ENCODE peak calls at places on chromosomes 13 and 19, in nine cellular contexts. N, A, C, W, D, F, X, Y and I are unnamed samples.

GRCh38 chr13:114230117-114230516 is 4.6 kb upstream of the CDC16 start:
- DNase-seq in N (no peak), A (no peak), C (no peak), W (no peak), D (no peak), F (no peak), X (no peak), Y (peak; percentile 65), I (no peak)

GRCh38 chr13:97030705-97031452 is 36.6 kb upstream of the OXGR1 start:
- DNase-seq in N (no peak), A (no peak), C (no peak), W (no peak), D (no peak), F (peak; percentile 37), X (no peak), Y (peak; percentile 77), I (peak; percentile 84)

GRCh38 chr19:45779231-45780145 is 2.8 kb downstream of the DMPK start:
- DNase-seq in N (peak; percentile 99), A (peak; percentile 84), C (peak; percentile 97), W (peak; percentile 90), D (peak; percentile 95), F (peak; percentile 83), X (peak; percentile 90), Y (peak; percentile 53), I (peak; percentile 58)

GRCh38 chr13:38542601-38543000 is 144.3 kb upstream of the FREM2 start:
- DNase-seq in N (no peak), A (no peak), C (no peak), W (no peak), D (no peak), F (no peak), X (no peak), Y (peak; percentile 2), I (no peak)

GRCh38 chr13:112205990-112206389 is 139.0 kb downstream of the SOX1 start:
- DNase-seq in N (no peak), A (no peak), C (no peak), W (no peak), D (no peak), F (no peak), X (no peak), Y (no peak), I (no peak)

GRCh38 chr13:43558942-43559341 is 227.8 kb downstream of the ENOX1 start:
- DNase-seq in N (no peak), A (no peak), C (no peak), W (no peak), D (no peak), F (no peak), X (no peak), Y (peak; percentile 41), I (no peak)

GRCh38 chr13:72163671-72164070 is 296.7 kb upstream of the DACH1 start:
- DNase-seq in N (no peak), A (no peak), C (no peak), W (no peak), D (no peak), F (no peak), X (no peak), Y (no peak), I (no peak)

GRCh38 chr19:19732579-19733501 is at the start of gene ZNF14:
- DNase-seq in N (peak; percentile 94), A (peak; percentile 96), C (peak; percentile 95), W (peak; percentile 94), D (peak; percentile 95), F (peak; percentile 95), X (peak; percentile 92), Y (peak; percentile 91), I (peak; percentile 96)

GRCh38 chr19:10230155-10230903 is 802 bp downstream of the S1PR2 start:
- DNase-seq in N (peak; percentile 65), A (no peak), C (peak; percentile 65), W (peak; percentile 65), D (peak; percentile 69), F (no peak), X (peak; percentile 55), Y (no peak), I (peak; percentile 79)

GRCh38 chr19:58003153-58003828 is 671 bp upstream of the ZNF606 start:
- DNase-seq in N (no peak), A (no peak), C (no peak), W (no peak), D (no peak), F (peak; percentile 34), X (no peak), Y (peak; percentile 28), I (no peak)

GRCh38 chr13:40664100-40665060 is 2.1 kb downstream of the FOXO1 start:
- DNase-seq in N (peak; percentile 83), A (no peak), C (peak; percentile 91), W (peak; percentile 90), D (peak; percentile 80), F (no peak), X (peak; percentile 75), Y (no peak), I (peak; percentile 63)

GRCh38 chr13:109200556-109200955 is 571.1 kb downstream of the MYO16 start:
- DNase-seq in N (no peak), A (no peak), C (no peak), W (no peak), D (no peak), F (no peak), X (no peak), Y (no peak), I (no peak)

GRCh38 chr19:9835507-9835949 is 410 bp downstream of the PIN1 start:
- DNase-seq in N (no peak), A (no peak), C (peak; percentile 34), W (no peak), D (no peak), F (no peak), X (no peak), Y (no peak), I (no peak)

GRCh38 chr13:93624371-93624777 is 397.8 kb downstream of the GPC6 start:
- DNase-seq in N (no peak), A (no peak), C (no peak), W (no peak), D (no peak), F (no peak), X (no peak), Y (peak; percentile 13), I (peak; percentile 33)

GRCh38 chr13:58313219-58313618 is 681.7 kb downstream of the PCDH17 start:
- DNase-seq in N (no peak), A (peak; percentile 16), C (no peak), W (no peak), D (no peak), F (no peak), X (no peak), Y (no peak), I (no peak)

GRCh38 chr13:33519561-33520479 is 234.3 kb upstream of the STARD13 start:
- DNase-seq in N (no peak), A (no peak), C (no peak), W (no peak), D (no peak), F (no peak), X (no peak), Y (peak; percentile 90), I (peak; percentile 80)

GRCh38 chr13:112642061-112642460 is 47.8 kb upstream of the ATP11A start:
- DNase-seq in N (no peak), A (no peak), C (no peak), W (peak; percentile 43), D (no peak), F (no peak), X (no peak), Y (no peak), I (no peak)

GRCh38 chr19:7515471-7516226 is at the start of gene ZNF358:
- DNase-seq in N (peak; percentile 67), A (no peak), C (peak; percentile 87), W (peak; percentile 85), D (peak; percentile 68), F (peak; percentile 8), X (peak; percentile 70), Y (peak; percentile 51), I (peak; percentile 60)

GRCh38 chr19:2973229-2973628 is 4.1 kb upstream of the TLE6 start:
- DNase-seq in N (no peak), A (no peak), C (no peak), W (no peak), D (no peak), F (no peak), X (no peak), Y (peak; percentile 63), I (peak; percentile 55)

GRCh38 chr13:28778308-28779215 is 41.6 kb upstream of the MTUS2 start:
- DNase-seq in N (no peak), A (no peak), C (no peak), W (no peak), D (no peak), F (no peak), X (no peak), Y (no peak), I (no peak)

GRCh38 chr13:102862624-102863210 is 16.9 kb downstream of the ERCC5 start:
- DNase-seq in N (no peak), A (no peak), C (no peak), W (no peak), D (no peak), F (no peak), X (no peak), Y (no peak), I (no peak)

GRCh38 chr19:3773814-3774515 is 1.9 kb upstream of the RAX2 start:
- DNase-seq in N (no peak), A (no peak), C (no peak), W (no peak), D (no peak), F (no peak), X (no peak), Y (no peak), I (no peak)

GRCh38 chr13:25692156-25692555 is 320.4 kb downstream of the ATP8A2 start:
- DNase-seq in N (no peak), A (no peak), C (no peak), W (no peak), D (no peak), F (peak; percentile 89), X (no peak), Y (no peak), I (no peak)

GRCh38 chr13:32229443-32229842 is 85.7 kb downstream of the ZAR1L start:
- DNase-seq in N (no peak), A (no peak), C (no peak), W (no peak), D (no peak), F (peak; percentile 90), X (no peak), Y (no peak), I (no peak)

GRCh38 chr13:112952759-112953541 is 16.1 kb upstream of the MCF2L start:
- DNase-seq in N (no peak), A (no peak), C (no peak), W (no peak), D (no peak), F (no peak), X (no peak), Y (no peak), I (no peak)

GRCh38 chr19:10352764-10353671 is 13.6 kb upstream of the ICAM3 start:
- DNase-seq in N (no peak), A (no peak), C (peak; percentile 30), W (no peak), D (no peak), F (no peak), X (no peak), Y (peak; percentile 40), I (peak; percentile 40)

GRCh38 chr13:45196622-45197021 is 4.2 kb downstream of the KCTD4 start:
- DNase-seq in N (no peak), A (no peak), C (no peak), W (no peak), D (no peak), F (no peak), X (no peak), Y (peak; percentile 89), I (peak; percentile 68)

GRCh38 chr19:30450945-30451344 is 78.8 kb downstream of the ZNF536 start:
- DNase-seq in N (no peak), A (no peak), C (no peak), W (no peak), D (no peak), F (no peak), X (no peak), Y (no peak), I (no peak)

GRCh38 chr19:31294189-31294588 is 55.0 kb downstream of the TSHZ3 start:
- DNase-seq in N (no peak), A (no peak), C (no peak), W (no peak), D (no peak), F (no peak), X (no peak), Y (no peak), I (no peak)

GRCh38 chr19:23998568-23998967 is 83.9 kb downstream of the ZNF726 start:
- DNase-seq in N (no peak), A (no peak), C (no peak), W (no peak), D (no peak), F (no peak), X (no peak), Y (no peak), I (no peak)

GRCh38 chr19:15022752-15023151 is 26.5 kb upstream of the CASP14 start:
- DNase-seq in N (no peak), A (no peak), C (no peak), W (no peak), D (no peak), F (no peak), X (no peak), Y (no peak), I (no peak)